ENCODE peak calls at places on chromosomes 4 and X, in seven cellular contexts. N, W, E, U, P, T and D are unnamed samples.

GRCh38 chr4:106746451-106746850 is 289.7 kb downstream of the DKK2 start:
- DNase-seq in N (no peak), W (no peak), E (no peak), U (peak; percentile 15), P (peak; percentile 73), T (no peak), D (no peak)

GRCh38 chr4:168483786-168484185 is 3.5 kb upstream of the DDX60L start:
- DNase-seq in N (no peak), W (no peak), E (no peak), U (no peak), P (peak; percentile 27), T (no peak), D (no peak)

GRCh38 chr4:44221407-44221806 is 227.2 kb downstream of the KCTD8 start:
- DNase-seq in N (no peak), W (no peak), E (no peak), U (no peak), P (no peak), T (no peak), D (no peak)

GRCh38 chr4:7842384-7843279 is 97.0 kb downstream of the AFAP1 start:
- DNase-seq in N (peak; percentile 86), W (peak; percentile 99), E (peak; percentile 48), U (peak; percentile 99), P (peak; percentile 95), T (no peak), D (no peak)

GRCh38 chr4:169436734-169437133 is 166.0 kb upstream of the SH3RF1 start:
- DNase-seq in N (no peak), W (no peak), E (no peak), U (no peak), P (no peak), T (no peak), D (no peak)

GRCh38 chr4:41509411-41510008 is 28.4 kb upstream of the LIMCH1 start:
- DNase-seq in N (no peak), W (no peak), E (peak; percentile 53), U (no peak), P (no peak), T (no peak), D (no peak)

GRCh38 chrX:153984351-153985178 is 12.0 kb downstream of the TMEM187 start:
- DNase-seq in N (no peak), W (no peak), E (no peak), U (no peak), P (no peak), T (peak; percentile 66), D (peak; percentile 77)

GRCh38 chr4:65089666-65090065 is 580.6 kb downstream of the EPHA5 start:
- DNase-seq in N (no peak), W (no peak), E (no peak), U (peak; percentile 1), P (peak; percentile 19), T (no peak), D (no peak)

GRCh38 chrX:9899640-9900075 is 67.5 kb upstream of the CLDN34 start:
- DNase-seq in N (no peak), W (peak; percentile 67), E (no peak), U (peak; percentile 74), P (peak; percentile 82), T (no peak), D (no peak)

GRCh38 chr4:6734165-6734786 is 18.3 kb downstream of the BLOC1S4 start:
- DNase-seq in N (no peak), W (no peak), E (no peak), U (no peak), P (no peak), T (no peak), D (no peak)

GRCh38 chrX:136497556-136498048 is at the start of gene HTATSF1:
- DNase-seq in N (peak; percentile 60), W (no peak), E (peak; percentile 9), U (no peak), P (no peak), T (no peak), D (peak; percentile 88)

GRCh38 chr4:187789078-187789477 is 206.5 kb upstream of the ZFP42 start:
- DNase-seq in N (no peak), W (no peak), E (no peak), U (no peak), P (no peak), T (no peak), D (no peak)

DNA sequence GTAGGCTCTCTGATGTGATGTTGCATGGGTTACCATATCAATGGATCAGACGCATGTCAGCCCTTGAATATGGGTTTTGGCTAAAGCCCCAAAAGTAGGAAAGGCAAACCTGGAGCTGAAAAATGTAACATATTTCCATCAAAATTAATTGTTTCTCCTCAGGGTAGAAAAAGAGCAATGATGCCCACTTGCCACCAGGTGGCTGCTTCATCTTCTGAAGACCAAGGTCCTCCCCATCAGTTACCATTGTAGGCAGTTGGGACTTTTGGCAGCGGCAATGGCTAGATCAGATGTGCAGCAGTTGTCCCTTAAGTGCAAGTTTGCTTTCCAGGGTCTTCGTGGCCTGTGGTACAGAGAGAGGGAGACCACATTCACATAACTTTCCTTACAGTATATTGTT is 118.2 kb downstream of the NAF1 start:
- DNase-seq in N (no peak), W (peak; percentile 3), E (no peak), U (peak; percentile 46), P (peak; percentile 68), T (no peak), D (no peak)
- TF ChIP-seq CTCF in N (peak; percentile 32), W (peak; percentile 32), E (peak; percentile 25), U (peak; percentile 50), P (peak; percentile 82), T (no peak), D (peak; percentile 45)

GRCh38 chr4:159463235-159463634 is 360.4 kb downstream of the RAPGEF2 start:
- DNase-seq in N (no peak), W (no peak), E (no peak), U (no peak), P (no peak), T (no peak), D (no peak)
- TF ChIP-seq CTCF in N (no peak), W (no peak), E (no peak), U (no peak), P (no peak), T (no peak), D (no peak)

DNA sequence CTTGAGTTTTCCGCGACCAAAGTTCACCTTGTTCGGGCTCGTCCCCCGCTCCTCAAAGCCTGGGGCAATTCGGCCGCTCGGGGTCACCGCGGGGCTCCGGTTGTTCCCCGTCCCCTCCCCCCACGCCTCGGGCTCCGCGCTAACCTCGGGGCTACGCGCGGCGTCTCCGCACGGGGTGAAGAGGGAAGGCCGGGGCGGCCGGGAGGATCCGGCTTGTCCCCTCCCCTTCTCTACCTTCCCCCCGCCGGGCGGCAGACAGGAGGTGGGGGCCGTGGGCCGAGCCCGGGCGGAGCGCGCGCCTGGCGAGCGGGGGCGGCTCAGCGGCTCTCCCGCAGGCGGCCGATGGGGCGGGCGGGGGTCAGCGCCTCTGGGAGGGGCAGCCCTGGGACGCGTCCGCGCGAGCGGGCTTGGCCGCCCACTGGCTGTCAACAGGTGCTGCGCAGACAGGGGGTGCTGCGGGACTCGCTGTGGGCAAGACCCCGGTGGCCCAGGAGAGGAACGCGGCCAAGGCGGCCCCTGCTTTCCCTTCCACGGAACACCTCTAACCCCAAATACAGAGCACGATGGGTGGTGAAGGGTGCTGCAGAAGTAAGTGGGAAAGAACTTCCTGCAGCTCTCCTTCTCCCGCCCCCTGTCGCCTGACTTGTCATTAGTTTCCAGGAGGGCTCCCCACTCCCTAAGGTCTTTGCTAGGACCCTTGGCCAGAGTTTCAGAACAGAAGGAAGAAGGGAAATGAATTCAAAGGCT is at the start of gene PDGFC:
- DNase-seq in N (peak; percentile 94), W (peak; percentile 64), E (peak; percentile 74), U (peak; percentile 79), P (peak; percentile 77), T (peak; percentile 75), D (peak; percentile 92)
- TF ChIP-seq CTCF in N (peak; percentile 30), W (peak; percentile 23), E (peak; percentile 36), U (peak; percentile 32), P (peak; percentile 41), T (peak; percentile 46), D (no peak)

GRCh38 chrX:109629310-109629709 is 4.3 kb upstream of the KCNE5 start:
- DNase-seq in N (no peak), W (peak; percentile 8), E (no peak), U (peak; percentile 44), P (peak; percentile 24), T (no peak), D (no peak)

GRCh38 chrX:109638158-109638557 is 13.2 kb upstream of the KCNE5 start:
- DNase-seq in N (no peak), W (no peak), E (no peak), U (no peak), P (no peak), T (no peak), D (no peak)

GRCh38 chrX:109635151-109635550 is 10.2 kb upstream of the KCNE5 start:
- DNase-seq in N (no peak), W (peak; percentile 14), E (no peak), U (peak; percentile 36), P (peak; percentile 49), T (no peak), D (no peak)

DNA sequence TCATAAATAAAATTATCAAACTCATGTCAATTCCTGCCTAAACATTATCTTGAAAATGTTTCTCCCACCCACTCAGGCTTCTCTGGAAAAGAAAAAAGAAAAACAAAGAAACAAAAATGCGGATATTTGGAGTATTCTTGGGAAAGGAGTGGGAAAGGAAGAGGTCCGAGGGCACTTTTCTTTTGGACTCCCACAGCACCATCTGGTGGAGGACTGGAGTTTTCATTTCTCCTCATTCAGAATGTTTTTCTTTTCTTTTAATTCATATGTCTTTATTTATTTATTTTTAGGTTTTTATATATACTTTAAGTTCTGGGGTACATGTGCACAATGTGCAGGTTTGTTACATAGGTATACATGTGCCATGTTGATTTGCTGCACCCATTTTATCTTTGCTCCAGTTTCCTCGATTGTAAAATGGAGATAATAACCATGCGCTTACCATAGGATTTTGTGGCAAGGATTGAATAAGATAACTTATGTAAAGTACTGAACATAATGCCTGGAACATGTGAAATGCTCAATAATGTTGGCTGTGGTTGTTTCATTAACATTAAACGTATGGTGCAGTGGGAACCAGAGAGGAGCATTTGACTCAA is 8.0 kb upstream of the KCNE5 start:
- DNase-seq in N (no peak), W (peak; percentile 45), E (no peak), U (peak; percentile 51), P (peak; percentile 53), T (no peak), D (no peak)
- TF ChIP-seq CTCF in N (no peak), W (peak; percentile 17), E (peak; percentile 42), U (peak; percentile 46), P (peak; percentile 59), T (peak; percentile 26), D (peak; percentile 36)

GRCh38 chr4:110007217-110007616 is 94.5 kb downstream of the EGF start:
- DNase-seq in N (no peak), W (no peak), E (no peak), U (no peak), P (no peak), T (no peak), D (no peak)

GRCh38 chr4:110009526-110009925 is 96.8 kb downstream of the EGF start:
- DNase-seq in N (no peak), W (no peak), E (no peak), U (no peak), P (no peak), T (no peak), D (no peak)

GRCh38 chr4:110008540-110008939 is 95.9 kb downstream of the EGF start:
- DNase-seq in N (no peak), W (no peak), E (no peak), U (no peak), P (no peak), T (no peak), D (no peak)

GRCh38 chr4:110003401-110004187 is 90.9 kb downstream of the EGF start:
- DNase-seq in N (no peak), W (no peak), E (no peak), U (no peak), P (no peak), T (no peak), D (no peak)

GRCh38 chr4:110005461-110006056 is 92.9 kb downstream of the EGF start:
- DNase-seq in N (no peak), W (peak; percentile 84), E (no peak), U (peak; percentile 84), P (peak; percentile 89), T (no peak), D (no peak)
- TF ChIP-seq CTCF in N (peak; percentile 75), W (peak; percentile 68), E (peak; percentile 73), U (peak; percentile 74), P (peak; percentile 73), T (peak; percentile 84), D (no peak)